ENCODE peak calls at places on chromosomes 12 and 14, in eight cellular contexts. E is mucosa of descending colon, I is retinal pigment epithelial cell, W is right lobe of liver, H is fibroblast of lung, V is tibial artery, L is epithelial cell of esophagus, G is tibial nerve. N is an unnamed sample.
A peak's percentile ranks its signal among the peaks of the same experiment; 100 is the strongest.

GRCh38 chr12:95674631-95675030 is 115.9 kb downstream of the NTN4 start:
- DNase-seq in V (no peak), L (no peak), I (peak; percentile 58), G (no peak), H (no peak), W (no peak), E (peak; percentile 62), N (no peak)

GRCh38 chr12:88698471-88698870 is 118.2 kb upstream of the KITLG start:
- DNase-seq in W (no peak), G (no peak), L (no peak), E (no peak), V (no peak), H (no peak), I (no peak), N (no peak)

GRCh38 chr14:85234626-85235025 is 295.3 kb upstream of the FLRT2 start:
- DNase-seq in I (no peak), V (no peak), H (no peak), G (no peak), E (no peak), W (no peak), L (peak; percentile 88), N (no peak)

GRCh38 chr12:121202407-121203355 is 7.2 kb upstream of the P2RX4 start:
- DNase-seq in W (no peak), G (no peak), I (no peak), E (no peak), L (no peak), H (no peak), V (no peak), N (no peak)

GRCh38 chr12:45008211-45008610 is 42.7 kb downstream of the DBX2 start:
- DNase-seq in H (no peak), L (no peak), V (no peak), W (no peak), I (no peak), E (no peak), G (no peak), N (no peak)

GRCh38 chr12:70486588-70486987 is 120.5 kb downstream of the KCNMB4 start:
- DNase-seq in G (no peak), W (no peak), E (no peak), H (peak; percentile 25), V (no peak), I (no peak), L (no peak), N (no peak)

GRCh38 chr12:107225626-107226025 is 132.3 kb upstream of the CRY1 start:
- DNase-seq in W (no peak), L (no peak), V (no peak), E (no peak), H (peak; percentile 71), I (no peak), G (no peak), N (no peak)

GRCh38 chr12:4997939-4998338 is 45.7 kb upstream of the KCNA5 start:
- DNase-seq in E (no peak), I (peak; percentile 83), G (no peak), V (peak; percentile 84), H (peak; percentile 94), W (no peak), L (peak; percentile 47), N (no peak)

GRCh38 chr12:63894132-63894531 is 49.6 kb downstream of the SRGAP1 start:
- DNase-seq in L (no peak), E (no peak), G (no peak), W (no peak), H (no peak), I (no peak), V (no peak), N (no peak)

GRCh38 chr14:53389207-53389606 is 236.1 kb upstream of the DDHD1 start:
- DNase-seq in G (no peak), H (peak; percentile 68), I (no peak), L (peak; percentile 72), W (no peak), V (no peak), E (no peak), N (no peak)

GRCh38 chr12:57630891-57631433 is 2.0 kb downstream of the B4GALNT1 start:
- DNase-seq in E (no peak), H (no peak), I (no peak), W (no peak), G (no peak), V (no peak), L (no peak), N (peak; percentile 7)

GRCh38 chr14:104973215-104974145 is 4.7 kb downstream of the AHNAK2 start:
- DNase-seq in W (peak; percentile 56), G (peak; percentile 64), E (peak; percentile 63), I (peak; percentile 98), H (peak; percentile 97), L (peak; percentile 99), V (peak; percentile 93), N (peak; percentile 93)

GRCh38 chr12:62631531-62632520 is 165.2 kb downstream of the MON2 start:
- DNase-seq in V (peak; percentile 63), E (peak; percentile 68), L (peak; percentile 49), W (peak; percentile 78), G (peak; percentile 45), I (no peak), H (peak; percentile 91), N (peak; percentile 69)

GRCh38 chr12:3493225-3494049 is 2.4 kb downstream of the PRMT8 start:
- DNase-seq in W (no peak), V (no peak), H (no peak), I (no peak), E (no peak), G (no peak), L (no peak), N (no peak)

GRCh38 chr12:9109213-9109522 is 6.6 kb downstream of the A2M start:
- DNase-seq in H (no peak), G (no peak), I (no peak), V (no peak), W (no peak), L (no peak), E (no peak), N (no peak)

DNA sequence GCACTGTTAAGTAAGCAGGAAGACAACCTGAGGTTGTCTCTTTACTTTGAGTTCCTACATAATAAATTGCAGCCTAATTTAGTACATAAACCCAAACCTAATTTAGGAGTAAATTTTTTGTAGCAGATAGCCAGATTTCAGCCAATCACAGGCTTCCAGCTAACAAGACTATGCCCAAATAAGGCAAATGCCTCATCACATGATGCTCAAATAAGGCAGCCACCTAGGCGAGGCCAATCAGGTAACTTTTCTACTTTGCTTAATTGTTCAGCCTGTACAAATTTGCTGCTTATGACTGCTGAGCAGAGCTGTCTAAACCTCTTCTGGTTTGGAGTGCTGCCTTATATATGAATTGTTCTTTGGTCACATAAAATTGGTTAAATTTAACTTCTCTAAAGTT is 1118.7 kb upstream of the TMEM132C start:
- DNase-seq in E (no peak), I (no peak), H (no peak), G (no peak), W (no peak), L (no peak), V (no peak), N (no peak)
- H3K4me3 ChIP-seq in E (no peak overlapping the region), I (no peak overlapping the region), H (no peak overlapping the region), G (no peak overlapping the region), W (no peak overlapping the region), L (no peak overlapping the region), V (no peak overlapping the region), N (no peak overlapping the region)

GRCh38 chr12:124684496-124684895 is 117.1 kb upstream of the NCOR2 start:
- DNase-seq in G (no peak), I (no peak), H (no peak), L (no peak), E (no peak), W (no peak), V (peak; percentile 56), N (no peak)
- H3K4me3 ChIP-seq in G (peak overlapping the region; percentile 31), I (no peak overlapping the region), H (no peak overlapping the region), L (no peak overlapping the region), E (no peak overlapping the region), W (no peak overlapping the region), V (peak overlapping the region; percentile 24), N (no peak overlapping the region)

GRCh38 chr12:47811070-47811391 is 8.7 kb downstream of the HDAC7 start:
- DNase-seq in E (no peak), W (no peak), H (no peak), V (no peak), L (no peak), I (no peak), G (no peak), N (no peak)

GRCh38 chr12:47807338-47807737 is 12.4 kb downstream of the HDAC7 start:
- DNase-seq in V (no peak), G (no peak), L (no peak), H (no peak), E (no peak), W (no peak), I (no peak), N (no peak)

GRCh38 chr12:47811581-47812484 is 7.9 kb downstream of the HDAC7 start:
- DNase-seq in G (peak; percentile 69), L (peak; percentile 65), V (peak; percentile 85), W (no peak), I (no peak), H (peak; percentile 92), E (peak; percentile 30), N (no peak)

GRCh38 chr12:47808049-47808448 is 11.7 kb downstream of the HDAC7 start:
- DNase-seq in L (no peak), I (no peak), H (peak; percentile 69), V (peak; percentile 54), W (no peak), G (no peak), E (peak; percentile 71), N (no peak)

GRCh38 chr12:47808574-47809380 is 10.9 kb downstream of the HDAC7 start:
- DNase-seq in W (no peak), E (no peak), H (no peak), V (no peak), I (no peak), L (peak; percentile 71), G (no peak), N (no peak)
- H3K4me3 ChIP-seq in W (no peak overlapping the region), E (no peak overlapping the region), H (no peak overlapping the region), V (no peak overlapping the region), I (no peak overlapping the region), L (no peak overlapping the region), G (no peak overlapping the region), N (no peak overlapping the region)

DNA sequence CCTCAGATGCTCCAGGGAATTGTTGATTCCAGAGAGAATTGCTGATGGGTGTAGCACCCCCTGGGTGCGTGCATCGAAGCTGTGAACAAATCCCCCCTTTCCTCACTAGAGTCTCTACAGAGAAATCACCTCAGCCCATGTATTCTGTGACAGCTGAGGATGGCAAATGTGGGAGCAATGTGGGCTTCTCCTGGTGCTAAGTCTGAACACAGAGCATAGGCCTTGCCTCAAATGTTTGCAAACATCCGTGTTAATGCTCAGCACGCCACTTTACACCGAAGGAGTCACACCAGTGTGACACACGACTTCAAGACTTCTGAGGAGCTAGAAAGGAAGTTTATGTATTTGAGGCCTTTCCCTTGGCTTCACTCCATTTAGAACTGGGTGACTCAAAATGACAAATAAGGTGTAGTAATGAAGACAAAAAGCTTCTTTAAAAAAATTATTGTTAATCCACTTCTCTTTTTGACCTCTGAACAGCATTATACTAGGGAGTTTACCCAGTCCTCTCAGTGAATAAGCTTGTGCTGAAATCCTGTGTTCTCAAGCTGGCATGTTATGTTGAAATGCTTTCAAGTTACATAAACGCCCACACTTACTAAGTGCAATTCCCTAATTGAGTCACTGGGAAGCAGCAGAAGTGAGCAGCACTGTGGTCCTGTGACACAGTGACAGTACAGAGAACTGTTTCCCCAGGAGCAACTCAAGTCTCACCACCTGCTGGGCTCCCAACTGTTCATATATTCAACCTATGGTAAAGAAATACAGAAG is 92.9 kb downstream of the FAR2 start:
- DNase-seq in W (no peak), H (peak; percentile 89), E (peak; percentile 52), I (peak; percentile 85), L (peak; percentile 96), G (no peak), V (peak; percentile 45), N (peak; percentile 31)
- H3K4me3 ChIP-seq in W (no peak overlapping the region), H (no peak overlapping the region), E (no peak overlapping the region), I (no peak overlapping the region), L (no peak overlapping the region), G (no peak overlapping the region), V (no peak overlapping the region), N (no peak overlapping the region)

N was measured in breast epithelium.